ENCODE peak calls at places on chromosomes 4 and X, in four cellular contexts. One of them, this sample, is unnamed.

GRCh38 chr4:42151568-42152506 is 618 bp downstream of the BEND4 start:
- DNase-seq in fibroblast of lung: no peak
- DNase-seq in GM23248: peak; percentile 13
- DNase-seq in C1 segment of cervical spinal cord: no peak
- DNase-seq in this sample: peak; percentile 50

GRCh38 chr4:80180743-80181142 is 16.6 kb upstream of the PRDM8 start:
- DNase-seq in fibroblast of lung: peak; percentile 27
- DNase-seq in GM23248: peak; percentile 53
- DNase-seq in C1 segment of cervical spinal cord: no peak
- DNase-seq in this sample: no peak

GRCh38 chr4:39976945-39977488 is 694 bp downstream of the PDS5A start:
- DNase-seq in fibroblast of lung: peak; percentile 30
- DNase-seq in GM23248: peak; percentile 56
- DNase-seq in C1 segment of cervical spinal cord: peak; percentile 73
- DNase-seq in this sample: peak; percentile 32

GRCh38 chr4:144579411-144580020 is 66.4 kb upstream of the HHIP start:
- DNase-seq in fibroblast of lung: peak; percentile 68
- DNase-seq in GM23248: peak; percentile 58
- DNase-seq in C1 segment of cervical spinal cord: no peak
- DNase-seq in this sample: no peak

GRCh38 chr4:153249199-153250154 is 45.2 kb downstream of the TRIM2 start:
- DNase-seq in fibroblast of lung: peak; percentile 79
- DNase-seq in GM23248: peak; percentile 89
- DNase-seq in C1 segment of cervical spinal cord: peak; percentile 45
- DNase-seq in this sample: peak; percentile 53

GRCh38 chr4:127967141-127967775 is 2.1 kb downstream of the ABHD18 start:
- DNase-seq in fibroblast of lung: no peak
- DNase-seq in GM23248: no peak
- DNase-seq in C1 segment of cervical spinal cord: no peak
- DNase-seq in this sample: no peak

GRCh38 chr4:1053080-1053661 is 41.7 kb downstream of the FGFRL1 start:
- DNase-seq in fibroblast of lung: peak; percentile 20
- DNase-seq in GM23248: peak; percentile 90
- DNase-seq in C1 segment of cervical spinal cord: no peak
- DNase-seq in this sample: no peak

GRCh38 chr4:113665036-113665435 is 96.5 kb downstream of the CAMK2D start:
- DNase-seq in fibroblast of lung: no peak
- DNase-seq in GM23248: peak; percentile 27
- DNase-seq in C1 segment of cervical spinal cord: no peak
- DNase-seq in this sample: no peak

GRCh38 chr4:154507170-154507569 is 15.6 kb upstream of the DCHS2 start:
- DNase-seq in fibroblast of lung: no peak
- DNase-seq in GM23248: no peak
- DNase-seq in C1 segment of cervical spinal cord: no peak
- DNase-seq in this sample: no peak

GRCh38 chr4:89939994-89940393 is 45.3 kb downstream of the MMRN1 start:
- DNase-seq in fibroblast of lung: peak; percentile 26
- DNase-seq in GM23248: no peak
- DNase-seq in C1 segment of cervical spinal cord: no peak
- DNase-seq in this sample: peak; percentile 23

GRCh38 chrX:129596077-129596476 is 56.0 kb downstream of the OCRL start:
- DNase-seq in fibroblast of lung: no peak
- DNase-seq in GM23248: no peak
- DNase-seq in C1 segment of cervical spinal cord: no peak
- DNase-seq in this sample: no peak

GRCh38 chrX:45715787-45716186 is 515.1 kb upstream of the DIPK2B start:
- DNase-seq in fibroblast of lung: peak; percentile 77
- DNase-seq in GM23248: peak; percentile 51
- DNase-seq in C1 segment of cervical spinal cord: no peak
- DNase-seq in this sample: peak; percentile 26

This sample was measured in MG63.